ENCODE peak calls at places on chromosomes 4 and X, in seven cellular contexts. One of them, this sample, is unnamed. For H3K4me1, the result is how much of the 10 kb centered on the place peaks cover.

GRCh38 chrX:19028560-19028959 is 44.6 kb upstream of the PHKA2 start:
- DNase-seq in fibroblast of lung: no peak
- DNase-seq in lung: no peak
- DNase-seq in CD4-positive, alpha-beta memory T cell: no peak
- DNase-seq in CD8-positive, alpha-beta T cell: no peak
- DNase-seq in mesenchymal stem cell: no peak
- DNase-seq in ascending aorta: no peak
- DNase-seq in this sample: no peak

GRCh38 chrX:44431206-44431605 is 87.7 kb upstream of the EFHC2 start:
- DNase-seq in fibroblast of lung: peak
- DNase-seq in lung: no peak
- DNase-seq in CD4-positive, alpha-beta memory T cell: no peak
- DNase-seq in CD8-positive, alpha-beta T cell: no peak
- DNase-seq in mesenchymal stem cell: peak
- DNase-seq in ascending aorta: no peak
- DNase-seq in this sample: no peak

GRCh38 chr4:137425281-137425680 is 107.0 kb downstream of the PCDH18 start:
- DNase-seq in fibroblast of lung: no peak
- DNase-seq in lung: no peak
- DNase-seq in CD4-positive, alpha-beta memory T cell: no peak
- DNase-seq in CD8-positive, alpha-beta T cell: no peak
- DNase-seq in mesenchymal stem cell: no peak
- DNase-seq in ascending aorta: no peak
- DNase-seq in this sample: no peak

GRCh38 chr4:124462954-124463828 is 249.3 kb downstream of the ANKRD50 start:
- DNase-seq in fibroblast of lung: no peak
- DNase-seq in lung: no peak
- DNase-seq in CD4-positive, alpha-beta memory T cell: no peak
- DNase-seq in CD8-positive, alpha-beta T cell: no peak
- DNase-seq in mesenchymal stem cell: no peak
- DNase-seq in ascending aorta: no peak
- DNase-seq in this sample: peak

GRCh38 chr4:73707918-73708577 is 32.3 kb upstream of the CXCL8 start:
- DNase-seq in fibroblast of lung: peak
- DNase-seq in lung: peak
- DNase-seq in CD4-positive, alpha-beta memory T cell: no peak
- DNase-seq in CD8-positive, alpha-beta T cell: no peak
- DNase-seq in mesenchymal stem cell: peak
- DNase-seq in ascending aorta: peak
- DNase-seq in this sample: peak

GRCh38 chr4:17500574-17500973 is 11.3 kb downstream of the QDPR start:
- DNase-seq in fibroblast of lung: no peak
- DNase-seq in lung: no peak
- DNase-seq in CD4-positive, alpha-beta memory T cell: no peak
- DNase-seq in CD8-positive, alpha-beta T cell: no peak
- DNase-seq in mesenchymal stem cell: no peak
- DNase-seq in ascending aorta: no peak
- DNase-seq in this sample: no peak

GRCh38 chrX:92260102-92260501 is 480.9 kb downstream of the PCDH11X start:
- DNase-seq in fibroblast of lung: no peak
- DNase-seq in lung: no peak
- DNase-seq in CD4-positive, alpha-beta memory T cell: peak
- DNase-seq in CD8-positive, alpha-beta T cell: no peak
- DNase-seq in mesenchymal stem cell: no peak
- DNase-seq in ascending aorta: no peak
- DNase-seq in this sample: no peak

GRCh38 chrX:46904626-46905025 is 7.6 kb upstream of the JADE3 start:
- DNase-seq in fibroblast of lung: no peak
- DNase-seq in lung: no peak
- DNase-seq in CD4-positive, alpha-beta memory T cell: no peak
- DNase-seq in CD8-positive, alpha-beta T cell: no peak
- DNase-seq in mesenchymal stem cell: no peak
- DNase-seq in ascending aorta: no peak
- DNase-seq in this sample: no peak

GRCh38 chrX:137565921-137566745 is at the start of gene ZIC3:
- DNase-seq in fibroblast of lung: peak
- DNase-seq in lung: peak
- DNase-seq in CD4-positive, alpha-beta memory T cell: no peak
- DNase-seq in CD8-positive, alpha-beta T cell: no peak
- DNase-seq in mesenchymal stem cell: peak
- DNase-seq in ascending aorta: no peak
- DNase-seq in this sample: peak

GRCh38 chr4:1981251-1982055 is 27.3 kb downstream of the NELFA start:
- DNase-seq in fibroblast of lung: peak
- DNase-seq in lung: no peak
- DNase-seq in CD4-positive, alpha-beta memory T cell: no peak
- DNase-seq in CD8-positive, alpha-beta T cell: no peak
- DNase-seq in mesenchymal stem cell: no peak
- DNase-seq in ascending aorta: no peak
- DNase-seq in this sample: peak

GRCh38 chr4:40897557-40898203 is 147.9 kb downstream of the NSUN7 start:
- DNase-seq in fibroblast of lung: peak
- DNase-seq in lung: peak
- DNase-seq in CD4-positive, alpha-beta memory T cell: no peak
- DNase-seq in CD8-positive, alpha-beta T cell: peak
- DNase-seq in mesenchymal stem cell: peak
- DNase-seq in ascending aorta: no peak
- DNase-seq in this sample: peak

GRCh38 chr4:15197005-15197404 is 194.7 kb downstream of the CPEB2 start:
- DNase-seq in fibroblast of lung: peak
- DNase-seq in lung: no peak
- DNase-seq in CD4-positive, alpha-beta memory T cell: no peak
- DNase-seq in CD8-positive, alpha-beta T cell: no peak
- DNase-seq in mesenchymal stem cell: peak
- DNase-seq in ascending aorta: no peak
- DNase-seq in this sample: no peak

GRCh38 chrX:66191563-66191962 is 27.5 kb downstream of the HEPH start:
- DNase-seq in fibroblast of lung: no peak
- DNase-seq in lung: no peak
- DNase-seq in CD4-positive, alpha-beta memory T cell: no peak
- DNase-seq in CD8-positive, alpha-beta T cell: no peak
- DNase-seq in mesenchymal stem cell: no peak
- DNase-seq in ascending aorta: no peak
- DNase-seq in this sample: no peak

GRCh38 chr4:24753519-24753918 is 41.9 kb upstream of the SOD3 start:
- DNase-seq in fibroblast of lung: no peak
- DNase-seq in lung: no peak
- DNase-seq in CD4-positive, alpha-beta memory T cell: no peak
- DNase-seq in CD8-positive, alpha-beta T cell: no peak
- DNase-seq in mesenchymal stem cell: peak
- DNase-seq in ascending aorta: no peak
- DNase-seq in this sample: no peak

GRCh38 chr4:15781427-15782095 is 3.4 kb downstream of the CD38 start:
- DNase-seq in fibroblast of lung: no peak
- DNase-seq in lung: no peak
- DNase-seq in CD4-positive, alpha-beta memory T cell: no peak
- DNase-seq in CD8-positive, alpha-beta T cell: no peak
- DNase-seq in mesenchymal stem cell: no peak
- DNase-seq in ascending aorta: no peak
- DNase-seq in this sample: no peak

GRCh38 chrX:72394518-72395163 is 88.9 kb upstream of the CITED1 start:
- DNase-seq in fibroblast of lung: peak
- DNase-seq in lung: no peak
- DNase-seq in CD4-positive, alpha-beta memory T cell: no peak
- DNase-seq in CD8-positive, alpha-beta T cell: no peak
- DNase-seq in mesenchymal stem cell: peak
- DNase-seq in ascending aorta: no peak
- DNase-seq in this sample: peak

GRCh38 chr4:7160951-7161440 is 31.3 kb upstream of the SORCS2 start:
- DNase-seq in fibroblast of lung: no peak
- DNase-seq in lung: no peak
- DNase-seq in CD4-positive, alpha-beta memory T cell: no peak
- DNase-seq in CD8-positive, alpha-beta T cell: no peak
- DNase-seq in mesenchymal stem cell: no peak
- DNase-seq in ascending aorta: no peak
- DNase-seq in this sample: no peak

DNA sequence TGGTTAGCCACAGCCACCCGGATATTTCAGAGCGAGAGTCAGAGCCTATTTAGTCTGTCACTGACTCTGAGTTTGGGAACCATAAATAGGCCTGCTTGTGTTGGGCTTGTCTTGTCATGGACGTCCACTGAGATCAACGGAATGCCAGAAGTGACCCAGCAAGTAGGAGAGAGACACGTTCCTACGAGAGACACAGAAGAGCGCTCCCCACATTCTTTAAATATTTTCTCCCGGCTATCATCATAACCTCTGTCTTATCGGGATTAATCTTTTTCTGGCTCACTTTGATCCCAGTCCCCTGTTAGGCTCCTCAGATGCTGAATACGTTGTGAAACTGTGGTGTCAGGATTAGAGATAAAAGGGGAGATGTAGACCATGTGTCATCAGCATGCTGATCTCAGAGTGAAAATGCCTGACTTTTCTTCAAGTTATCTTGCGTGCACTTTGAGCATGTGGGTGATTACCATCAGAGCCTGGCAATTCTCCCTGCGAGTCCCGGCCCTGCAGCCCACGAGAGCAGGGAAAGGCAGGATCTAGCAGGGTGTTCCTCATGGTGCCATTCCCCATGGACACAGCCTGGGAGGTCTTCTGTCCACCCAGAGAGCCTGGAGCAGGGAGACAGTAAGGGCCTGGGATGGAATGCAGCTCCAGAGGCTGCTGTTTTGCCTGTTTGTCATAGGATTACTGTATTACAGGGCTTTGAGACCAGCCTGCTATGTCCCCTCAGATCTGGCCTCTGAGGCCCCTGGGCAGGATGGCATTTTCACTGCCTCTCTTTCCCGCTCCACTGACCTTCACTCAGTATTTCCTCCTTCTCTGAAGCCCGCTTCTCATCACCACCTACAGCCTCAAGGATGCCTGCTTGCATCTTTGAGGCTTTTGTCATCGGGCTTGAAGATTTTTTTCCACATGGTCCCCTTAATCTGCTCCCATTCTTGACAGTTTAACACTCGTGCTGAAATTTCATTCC is 2.8 kb upstream of the TENM3 start:
- DNase-seq in fibroblast of lung: peak
- DNase-seq in lung: no peak
- DNase-seq in CD4-positive, alpha-beta memory T cell: no peak
- DNase-seq in CD8-positive, alpha-beta T cell: no peak
- DNase-seq in mesenchymal stem cell: peak
- DNase-seq in ascending aorta: no peak
- DNase-seq in this sample: no peak
- H3K4me3 ChIP-seq in fibroblast of lung: no peak
- H3K4me3 ChIP-seq in lung: no peak
- H3K4me3 ChIP-seq in CD4-positive, alpha-beta memory T cell: no peak
- H3K4me3 ChIP-seq in CD8-positive, alpha-beta T cell: no peak
- H3K4me3 ChIP-seq in mesenchymal stem cell: peak
- H3K4me3 ChIP-seq in ascending aorta: no peak
- H3K4me3 ChIP-seq in this sample: no peak

GRCh38 chr4:153530996-153531375 is 64.8 kb downstream of the TMEM131L start:
- DNase-seq in fibroblast of lung: no peak
- DNase-seq in lung: no peak
- DNase-seq in CD4-positive, alpha-beta memory T cell: no peak
- DNase-seq in CD8-positive, alpha-beta T cell: no peak
- DNase-seq in mesenchymal stem cell: no peak
- DNase-seq in ascending aorta: no peak
- DNase-seq in this sample: no peak
- H3K4me1 ChIP-seq in fibroblast of lung: under half
- H3K4me1 ChIP-seq in lung: under half
- H3K4me1 ChIP-seq in CD4-positive, alpha-beta memory T cell: half or more
- H3K4me1 ChIP-seq in CD8-positive, alpha-beta T cell: half or more
- H3K4me1 ChIP-seq in mesenchymal stem cell: under half
- H3K4me1 ChIP-seq in ascending aorta: under half
- H3K4me1 ChIP-seq in this sample: under half

GRCh38 chr4:113355550-113356371 is 306.3 kb downstream of the ANK2 start:
- DNase-seq in fibroblast of lung: peak
- DNase-seq in lung: no peak
- DNase-seq in CD4-positive, alpha-beta memory T cell: peak
- DNase-seq in CD8-positive, alpha-beta T cell: peak
- DNase-seq in mesenchymal stem cell: peak
- DNase-seq in ascending aorta: no peak
- DNase-seq in this sample: peak
- H3K4me3 ChIP-seq in fibroblast of lung: no peak
- H3K4me3 ChIP-seq in lung: no peak
- H3K4me3 ChIP-seq in CD4-positive, alpha-beta memory T cell: no peak
- H3K4me3 ChIP-seq in CD8-positive, alpha-beta T cell: peak
- H3K4me3 ChIP-seq in mesenchymal stem cell: peak
- H3K4me3 ChIP-seq in ascending aorta: peak
- H3K4me3 ChIP-seq in this sample: no peak

DNA sequence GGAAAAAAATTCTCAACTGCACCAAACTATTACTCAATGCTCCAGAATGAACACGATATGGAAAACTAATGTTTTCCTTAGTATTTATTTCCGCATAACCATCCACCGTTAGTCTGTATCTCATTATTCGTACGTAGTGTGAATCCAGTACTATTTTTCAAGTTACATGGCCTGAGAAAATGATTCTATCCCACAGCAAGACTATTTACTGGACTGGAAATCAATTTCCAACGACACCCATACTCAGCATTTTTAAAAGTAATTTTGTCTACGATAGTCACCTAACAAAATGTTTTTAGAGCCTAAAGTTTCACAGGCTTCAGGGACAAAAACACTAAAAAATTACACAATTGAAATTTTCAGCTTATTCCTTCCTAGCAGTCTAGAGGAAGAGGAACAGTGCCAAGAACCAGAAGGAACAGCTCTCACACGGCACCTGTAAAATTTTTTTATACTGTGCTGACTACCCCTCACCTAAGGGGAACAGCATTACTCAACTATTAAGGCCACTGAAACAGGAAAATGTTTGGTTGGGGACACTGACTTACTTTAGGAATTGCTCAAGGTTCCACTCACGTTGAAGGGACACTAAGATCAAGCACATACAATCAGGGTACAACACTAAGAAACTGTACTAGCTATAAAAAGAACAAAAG is 9.6 kb downstream of the UBE2D3 start:
- DNase-seq in fibroblast of lung: no peak
- DNase-seq in lung: no peak
- DNase-seq in CD4-positive, alpha-beta memory T cell: no peak
- DNase-seq in CD8-positive, alpha-beta T cell: no peak
- DNase-seq in mesenchymal stem cell: no peak
- DNase-seq in ascending aorta: no peak
- DNase-seq in this sample: no peak
- H3K4me1 ChIP-seq in fibroblast of lung: under half
- H3K4me1 ChIP-seq in lung: under half
- H3K4me1 ChIP-seq in CD4-positive, alpha-beta memory T cell: half or more
- H3K4me1 ChIP-seq in CD8-positive, alpha-beta T cell: half or more
- H3K4me1 ChIP-seq in mesenchymal stem cell: under half
- H3K4me1 ChIP-seq in ascending aorta: under half
- H3K4me1 ChIP-seq in this sample: under half

GRCh38 chr4:183797041-183797444 is 108.1 kb upstream of the STOX2 start:
- DNase-seq in fibroblast of lung: no peak
- DNase-seq in lung: peak
- DNase-seq in CD4-positive, alpha-beta memory T cell: peak
- DNase-seq in CD8-positive, alpha-beta T cell: no peak
- DNase-seq in mesenchymal stem cell: no peak
- DNase-seq in ascending aorta: no peak
- DNase-seq in this sample: peak
- H3K4me3 ChIP-seq in fibroblast of lung: no peak
- H3K4me3 ChIP-seq in lung: peak
- H3K4me3 ChIP-seq in CD4-positive, alpha-beta memory T cell: no peak
- H3K4me3 ChIP-seq in CD8-positive, alpha-beta T cell: no peak
- H3K4me3 ChIP-seq in mesenchymal stem cell: no peak
- H3K4me3 ChIP-seq in ascending aorta: peak
- H3K4me3 ChIP-seq in this sample: peak

This sample was measured in right cardiac atrium.